ENCODE peak calls at places on chromosome 22, in seven cellular contexts. Z is CD14-positive monocyte; W is hepatocyte; B is PC-3; M is esophagus squamous epithelium; C is AG04450; F is activated CD8-positive, alpha-beta T cell treated with anti-CD3 and anti-CD28 coated beads for 36 hours. P is an unnamed sample.

GRCh38 chr22:42515896-42516295 is 3.7 kb downstream of the RRP7A start:
- DNase-seq in Z (peak; percentile 44), B (no peak), M (no peak), C (no peak), F (no peak), W (no peak), P (no peak)

GRCh38 chr22:44591146-44591790 is 93.2 kb upstream of the RTL6 start:
- DNase-seq in W (no peak), F (no peak), M (no peak), B (no peak), C (no peak), Z (no peak), P (no peak)

GRCh38 chr22:25146311-25146710 is 53.3 kb upstream of the CRYBB3 start:
- DNase-seq in C (no peak), F (no peak), Z (no peak), M (no peak), B (no peak), W (no peak), P (no peak)

GRCh38 chr22:37088108-37088605 is 21.4 kb downstream of the TMPRSS6 start:
- DNase-seq in M (no peak), F (peak; percentile 50), Z (no peak), W (peak; percentile 49), B (peak; percentile 39), C (no peak), P (peak; percentile 20)

GRCh38 chr22:40648386-40648785 is 11.9 kb upstream of the MRTFA start:
- DNase-seq in M (no peak), W (no peak), B (no peak), F (no peak), C (no peak), Z (no peak), P (no peak)

GRCh38 chr22:47600791-47601400 is 838.4 kb downstream of the TBC1D22A start:
- DNase-seq in M (no peak), Z (no peak), B (no peak), W (no peak), F (no peak), C (no peak), P (no peak)

GRCh38 chr22:27705391-27706080 is 96.0 kb downstream of the MN1 start:
- DNase-seq in M (no peak), B (no peak), W (no peak), Z (no peak), F (no peak), C (no peak), P (no peak)

GRCh38 chr22:40679249-40679963 is at the start of gene MCHR1:
- DNase-seq in Z (no peak), M (no peak), W (peak; percentile 25), B (no peak), C (no peak), F (no peak), P (no peak)

GRCh38 chr22:19823638-19824196 is 31.0 kb downstream of the GNB1L start:
- DNase-seq in F (no peak), C (no peak), M (no peak), B (no peak), Z (peak; percentile 30), W (peak; percentile 11), P (peak; percentile 44)

GRCh38 chr22:46081036-46081830 is 69.1 kb upstream of the PPARA start:
- DNase-seq in F (no peak), C (no peak), B (no peak), Z (no peak), W (no peak), M (no peak), P (no peak)

GRCh38 chr22:21051836-21052400 is 6.2 kb downstream of the LRRC74B start:
- DNase-seq in M (no peak), F (no peak), Z (no peak), B (no peak), W (no peak), C (no peak), P (no peak)

GRCh38 chr22:36928826-36929535 is 15.6 kb downstream of the CSF2RB start:
- DNase-seq in M (no peak), Z (no peak), F (no peak), C (no peak), B (no peak), W (no peak), P (no peak)

GRCh38 chr22:37663521-37664140 is 5.1 kb downstream of the PDXP start:
- DNase-seq in W (no peak), M (no peak), B (no peak), Z (no peak), C (no peak), F (no peak), P (no peak)

GRCh38 chr22:44202261-44202789 is 21.6 kb downstream of the PARVG start:
- DNase-seq in F (no peak), M (no peak), C (peak; percentile 70), W (peak; percentile 48), B (no peak), Z (no peak), P (no peak)

GRCh38 chr22:29073618-29074275 is 912 bp downstream of the KREMEN1 start:
- DNase-seq in W (peak; percentile 86), M (no peak), F (no peak), B (no peak), Z (no peak), C (no peak), P (peak; percentile 40)

GRCh38 chr22:28024422-28024888 is 105.4 kb upstream of the PITPNB start:
- DNase-seq in Z (no peak), B (no peak), M (no peak), F (no peak), W (no peak), C (no peak), P (no peak)

GRCh38 chr22:19287076-19287724 is 4.3 kb downstream of the CLTCL1 start:
- DNase-seq in W (no peak), C (peak; percentile 30), F (no peak), B (peak; percentile 54), M (no peak), Z (no peak), P (no peak)

GRCh38 chr22:37226514-37226913 is 14.2 kb upstream of the SSTR3 start:
- DNase-seq in Z (no peak), C (no peak), W (no peak), B (no peak), F (peak; percentile 51), M (no peak), P (no peak)

GRCh38 chr22:50305658-50306566 is 1.5 kb downstream of the PLXNB2 start:
- DNase-seq in W (peak; percentile 87), Z (peak; percentile 88), F (peak; percentile 42), M (no peak), B (peak; percentile 92), C (peak; percentile 90), P (peak; percentile 46)

GRCh38 chr22:46401370-46401769 is 65.9 kb downstream of the TRMU start:
- DNase-seq in F (no peak), B (no peak), Z (no peak), C (no peak), M (no peak), W (no peak), P (no peak)

GRCh38 chr22:50422046-50422445 is 52.8 kb downstream of the SBF1 start:
- DNase-seq in M (no peak), C (no peak), Z (no peak), W (no peak), F (no peak), B (no peak), P (no peak)

GRCh38 chr22:35203583-35203982 is 53.7 kb upstream of the HMGXB4 start:
- DNase-seq in C (no peak), F (no peak), B (no peak), M (no peak), W (no peak), Z (no peak), P (peak; percentile 17)

GRCh38 chr22:50695421-50696250 is 23.0 kb downstream of the SHANK3 start:
- DNase-seq in F (no peak), B (no peak), Z (peak; percentile 39), C (no peak), W (no peak), M (no peak), P (no peak)

GRCh38 chr22:35834080-35834479 is 116.4 kb downstream of the APOL5 start:
- DNase-seq in C (no peak), B (no peak), F (no peak), Z (no peak), W (no peak), M (no peak), P (no peak)

GRCh38 chr22:42343136-42343484 is 72.7 kb upstream of the TCF20 start:
- DNase-seq in B (no peak), W (peak; percentile 42), M (no peak), Z (no peak), C (no peak), F (peak; percentile 37), P (no peak)

GRCh38 chr22:43375951-43376455 is 32.8 kb upstream of the SCUBE1 start:
- DNase-seq in M (no peak), W (no peak), C (no peak), B (no peak), F (no peak), Z (no peak), P (no peak)

GRCh38 chr22:30635273-30636225 is at the start of gene SLC35E4:
- DNase-seq in M (peak; percentile 49), B (peak; percentile 83), Z (peak; percentile 93), F (peak; percentile 97), W (peak; percentile 93), C (peak; percentile 78), P (peak; percentile 90)
- TF ChIP-seq CTCF in M (peak; percentile 16), B (peak; percentile 23), Z (no peak), F (no peak), W (peak; percentile 24), C (peak; percentile 48), P (no peak)

GRCh38 chr22:26377170-26377825 is 51.8 kb upstream of the ASPHD2 start:
- DNase-seq in W (no peak), M (no peak), F (no peak), B (no peak), C (no peak), Z (no peak), P (peak; percentile 52)
- TF ChIP-seq CTCF in W (peak; percentile 11), M (no peak), F (peak; percentile 2), B (no peak), C (no peak), Z (no peak), P (no peak)

GRCh38 chr22:17164392-17165024 is 5.4 kb upstream of the HDHD5 start:
- DNase-seq in M (no peak), F (no peak), B (no peak), W (no peak), C (no peak), Z (no peak), P (no peak)
- TF ChIP-seq CTCF in M (no peak), F (no peak), B (peak; percentile 34), W (peak; percentile 2), C (peak; percentile 25), Z (peak; percentile 46), P (peak; percentile 25)

DNA sequence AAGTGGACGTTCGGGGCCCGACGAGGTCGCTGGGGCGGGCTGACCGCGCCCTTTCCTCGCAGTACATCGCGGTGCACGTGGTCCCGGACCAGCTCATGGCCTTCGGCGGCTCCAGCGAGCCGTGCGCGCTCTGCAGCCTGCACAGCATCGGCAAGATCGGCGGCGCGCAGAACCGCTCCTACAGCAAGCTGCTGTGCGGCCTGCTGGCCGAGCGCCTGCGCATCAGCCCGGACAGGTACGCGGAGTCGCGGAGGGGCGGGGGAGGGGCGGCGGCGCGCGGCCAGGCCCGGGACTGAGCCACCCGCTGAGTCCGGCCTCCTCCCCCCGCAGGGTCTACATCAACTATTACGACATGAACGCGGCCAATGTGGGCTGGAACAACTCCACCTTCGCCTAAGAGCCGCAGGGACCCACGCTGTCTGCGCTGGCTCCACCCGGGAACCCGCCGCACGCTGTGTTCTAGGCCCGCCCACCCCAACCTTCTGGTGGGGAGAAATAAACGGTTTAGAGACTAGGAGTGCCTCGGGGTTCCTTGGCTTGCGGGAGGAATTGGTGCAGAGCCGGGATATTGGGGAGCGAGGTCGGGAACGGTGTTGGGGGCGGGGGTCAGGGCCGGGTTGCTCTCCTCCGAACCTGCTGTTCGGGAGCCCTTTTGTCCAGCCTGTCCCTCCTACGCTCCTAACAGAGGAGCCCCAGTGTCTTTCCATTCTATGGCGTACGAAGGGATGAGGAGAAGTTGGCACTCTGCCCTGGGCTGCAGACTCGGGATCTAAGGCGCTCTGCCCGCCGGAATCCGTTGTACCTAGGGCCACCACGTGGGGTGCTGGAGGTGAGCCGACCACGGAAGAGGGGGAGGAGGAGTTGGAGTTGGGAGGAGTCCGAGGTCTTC is 771 bp downstream of the MIF start:
- DNase-seq in M (peak; percentile 14), B (peak; percentile 79), W (peak; percentile 92), F (peak; percentile 85), Z (peak; percentile 59), C (peak; percentile 21), P (peak; percentile 93)
- TF ChIP-seq CTCF in M (no peak), B (peak; percentile 42), W (no peak), F (peak; percentile 67), Z (peak; percentile 26), C (peak; percentile 41), P (peak; percentile 16)